ENCODE peak calls at places on chromosome 19, in ten cellular contexts. C, V, T, Y, W, P, S, R, E and B are unnamed samples.
A peak's percentile ranks its signal among the peaks of the same experiment; 100 is the strongest.

GRCh38 chr19:900302-901111 is 7.2 kb downstream of the RNU6-9 start:
- DNase-seq in V (peak; percentile 16), E (no peak), W (peak; percentile 47), T (peak; percentile 72), Y (peak; percentile 40), C (no peak), P (no peak), S (no peak), R (no peak), B (no peak)

GRCh38 chr19:49492573-49493411 is 3.4 kb upstream of the RPS11 start:
- DNase-seq in Y (no peak), S (peak; percentile 36), V (no peak), T (no peak), E (no peak), P (no peak), W (no peak), C (no peak), R (no peak), B (peak; percentile 78)

GRCh38 chr19:6590458-6591319 is at the start of gene CD70:
- DNase-seq in Y (peak; percentile 78), C (no peak), T (no peak), V (peak; percentile 4), E (peak; percentile 51), S (no peak), W (peak; percentile 62), R (no peak), P (peak; percentile 51), B (peak; percentile 86)

GRCh38 chr19:5799247-5800241 is 5.3 kb upstream of the NRTN start:
- DNase-seq in P (no peak), C (no peak), W (no peak), T (no peak), R (no peak), V (no peak), Y (no peak), S (peak; percentile 19), E (no peak), B (no peak)

GRCh38 chr19:51514866-51515481 is 13.4 kb upstream of the SIGLEC12 start:
- DNase-seq in P (peak; percentile 48), R (no peak), W (peak; percentile 57), S (peak; percentile 1), V (no peak), Y (peak; percentile 31), E (no peak), T (peak; percentile 46), C (peak; percentile 47), B (peak; percentile 41)

GRCh38 chr19:16873603-16874002 is 15.2 kb upstream of the F2RL3 start:
- DNase-seq in T (no peak), S (no peak), C (no peak), W (no peak), P (no peak), V (no peak), R (no peak), E (no peak), Y (no peak), B (no peak)

GRCh38 chr19:5627395-5627904 is 4.6 kb downstream of the SAFB start:
- DNase-seq in Y (peak; percentile 15), P (peak; percentile 55), E (no peak), W (peak; percentile 74), V (no peak), T (no peak), C (no peak), R (no peak), S (no peak), B (no peak)

GRCh38 chr19:19343762-19344161 is 23.1 kb downstream of the MAU2 start:
- DNase-seq in Y (no peak), W (no peak), T (no peak), P (no peak), S (no peak), R (no peak), V (no peak), E (no peak), C (no peak), B (no peak)